ENCODE peak calls at places on chromosome 5, in four cellular contexts. T is HCT116, H is heart left ventricle, V is spleen. S is an unnamed sample.

GRCh38 chr5:149932445-149933350 is 11.9 kb downstream of the PDE6A start:
- DNase-seq in H (no peak), V (peak), T (no peak), S (no peak)

GRCh38 chr5:14153932-14154646 is 10.9 kb downstream of the TRIO start:
- DNase-seq in T (no peak), V (no peak), H (peak), S (no peak)

GRCh38 chr5:160213537-160213936 is 15.8 kb upstream of the FABP6 start:
- DNase-seq in T (peak), V (no peak), H (no peak), S (peak)

GRCh38 chr5:34599471-34600117 is 56.5 kb upstream of the RAI14 start:
- DNase-seq in T (no peak), V (no peak), H (no peak), S (no peak)

GRCh38 chr5:61184708-61185107 is 22.4 kb upstream of the SMIM15 start:
- DNase-seq in H (no peak), T (no peak), V (no peak), S (no peak)

GRCh38 chr5:120465281-120465961 is 1.3 kb downstream of the PRR16 start:
- DNase-seq in V (peak), T (no peak), H (peak), S (peak)

GRCh38 chr5:5018560-5018935 is 121.6 kb upstream of the ADAMTS16 start:
- DNase-seq in V (no peak), H (no peak), T (no peak), S (peak)

GRCh38 chr5:42854795-42855194 is 43.1 kb upstream of the SELENOP start:
- DNase-seq in H (no peak), T (no peak), V (no peak), S (no peak)

GRCh38 chr5:88665750-88666215 is 217.2 kb downstream of the MEF2C start:
- DNase-seq in T (no peak), H (no peak), V (no peak), S (no peak)

GRCh38 chr5:41154491-41154890 is 58.8 kb downstream of the C6 start:
- DNase-seq in T (no peak), V (no peak), H (no peak), S (no peak)

GRCh38 chr5:163963881-163964280 is 458.5 kb downstream of the MAT2B start:
- DNase-seq in V (no peak), T (no peak), H (no peak), S (no peak)

GRCh38 chr5:176780951-176781350 is 29.4 kb upstream of the UNC5A start:
- DNase-seq in T (no peak), H (peak), V (peak), S (no peak)

GRCh38 chr5:39195198-39195826 is 24.1 kb downstream of the FYB1 start:
- DNase-seq in T (no peak), V (no peak), H (no peak), S (no peak)

GRCh38 chr5:916441-917293 is 24.0 kb downstream of the TRIP13 start:
- DNase-seq in H (no peak), T (no peak), V (peak), S (no peak)

GRCh38 chr5:142170254-142170953 is 61.8 kb downstream of the NDFIP1 start:
- DNase-seq in T (no peak), V (no peak), H (no peak), S (no peak)

GRCh38 chr5:73519531-73520283 is 21.5 kb downstream of the BTF3 start:
- DNase-seq in H (peak), T (peak), V (no peak), S (peak)

GRCh38 chr5:112968411-112969106 is 8.0 kb upstream of the DCP2 start:
- DNase-seq in T (no peak), H (no peak), V (no peak), S (no peak)

GRCh38 chr5:56910123-56910951 is 941 bp downstream of the SETD9 start:
- DNase-seq in V (peak), T (no peak), H (peak), S (no peak)

GRCh38 chr5:119301210-119301609 is 54.6 kb upstream of the TNFAIP8 start:
- DNase-seq in H (no peak), T (no peak), V (no peak), S (no peak)

GRCh38 chr5:10885026-10885425 is 124.0 kb upstream of the DAP start:
- DNase-seq in V (no peak), H (no peak), T (no peak), S (peak)

GRCh38 chr5:96344678-96345612 is 88.1 kb downstream of the PCSK1 start:
- DNase-seq in V (no peak), H (no peak), T (peak), S (no peak)

GRCh38 chr5:126995039-126995438 is 35.3 kb downstream of the MARCHF3 start:
- DNase-seq in H (no peak), T (no peak), V (no peak), S (no peak)

GRCh38 chr5:57753446-57753845 is 270.8 kb upstream of the ACTBL2 start:
- DNase-seq in V (no peak), H (no peak), T (no peak), S (no peak)

GRCh38 chr5:141521244-141521781 is 32.4 kb downstream of the PCDHGC5 start:
- DNase-seq in T (peak), V (no peak), H (peak), S (peak)

GRCh38 chr5:116354699-116355098 is 219.9 kb downstream of the SEMA6A start:
- DNase-seq in V (no peak), H (no peak), T (no peak), S (no peak)

GRCh38 chr5:64688965-64689364 is 1.3 kb upstream of the SHISAL2B start:
- DNase-seq in V (no peak), H (no peak), T (no peak), S (no peak)

GRCh38 chr5:76114192-76114795 is 31.1 kb downstream of the SV2C start:
- DNase-seq in T (no peak), H (no peak), V (no peak), S (no peak)

GRCh38 chr5:119267958-119268386 is 87.8 kb upstream of the TNFAIP8 start:
- DNase-seq in V (peak), T (peak), H (peak), S (peak)

GRCh38 chr5:3602713-3603502 is 7.3 kb downstream of the IRX1 start:
- DNase-seq in T (no peak), V (peak), H (peak), S (no peak)

GRCh38 chr5:1129725-1130082 is 17.8 kb upstream of the SLC12A7 start:
- DNase-seq in V (no peak), H (no peak), T (no peak), S (no peak)

GRCh38 chr5:59428391-59428790 is 465.1 kb downstream of the PDE4D start:
- DNase-seq in V (no peak), T (no peak), H (no peak), S (no peak)

GRCh38 chr5:79235222-79235577 is 731 bp upstream of the JMY start:
- DNase-seq in H (no peak), V (no peak), T (no peak), S (no peak)

GRCh38 chr5:178502401-178503100 is 87.6 kb downstream of the COL23A1 start:
- DNase-seq in H (no peak), V (no peak), T (no peak), S (no peak)

GRCh38 chr5:56464935-56465756 is 232.0 kb upstream of the ANKRD55 start:
- DNase-seq in V (no peak), T (no peak), H (no peak), S (no peak)

GRCh38 chr5:1731091-1731639 is 68.5 kb downstream of the MRPL36 start:
- DNase-seq in T (no peak), H (no peak), V (peak), S (no peak)

DNA sequence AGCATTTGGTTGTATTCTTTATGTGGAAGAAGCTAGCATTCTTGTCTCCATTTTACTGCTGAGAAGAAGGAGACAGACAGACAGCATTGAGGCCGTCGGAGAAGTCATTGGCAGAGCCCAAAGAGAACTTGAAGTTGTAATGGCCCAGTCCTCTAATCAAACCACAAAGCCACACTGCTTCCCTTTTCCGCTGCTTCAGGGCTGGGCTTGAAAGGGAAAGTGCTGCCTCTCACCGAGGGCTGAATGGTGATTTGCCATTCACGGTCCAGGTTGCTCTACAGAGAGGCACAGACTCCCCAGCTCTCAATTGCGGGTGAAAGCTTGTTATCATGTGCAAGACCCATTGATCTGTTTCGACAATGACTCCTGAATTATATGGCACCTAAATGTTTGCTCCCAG is 25.6 kb upstream of the POU4F3 start:
- DNase-seq in H (no peak), T (no peak), V (no peak), S (no peak)
- TF ChIP-seq POLR2A in H (no peak), T (no peak), V (no peak), S (no peak)

GRCh38 chr5:179732412-179732917 is at the start of gene MAML1:
- DNase-seq in T (peak), V (peak), H (peak), S (peak)
- TF ChIP-seq POLR2A in T (peak), V (no peak), H (peak), S (peak)

GRCh38 chr5:16572289-16573015 is 44.3 kb downstream of the RETREG1 start:
- DNase-seq in H (no peak), T (no peak), V (no peak), S (no peak)
- TF ChIP-seq POLR2A in H (no peak), T (no peak), V (no peak), S (no peak)

GRCh38 chr5:151222769-151223446 is 984 bp downstream of the CCDC69 start:
- DNase-seq in V (peak), H (peak), T (no peak), S (no peak)

GRCh38 chr5:151225071-151225470 is 1.2 kb upstream of the CCDC69 start:
- DNase-seq in H (no peak), V (no peak), T (no peak), S (no peak)

GRCh38 chr5:151222054-151222768 is 1.7 kb downstream of the CCDC69 start:
- DNase-seq in H (no peak), V (no peak), T (no peak), S (no peak)

GRCh38 chr5:151224372-151224771 is 480 bp upstream of the CCDC69 start:
- DNase-seq in H (no peak), V (no peak), T (no peak), S (no peak)

DNA sequence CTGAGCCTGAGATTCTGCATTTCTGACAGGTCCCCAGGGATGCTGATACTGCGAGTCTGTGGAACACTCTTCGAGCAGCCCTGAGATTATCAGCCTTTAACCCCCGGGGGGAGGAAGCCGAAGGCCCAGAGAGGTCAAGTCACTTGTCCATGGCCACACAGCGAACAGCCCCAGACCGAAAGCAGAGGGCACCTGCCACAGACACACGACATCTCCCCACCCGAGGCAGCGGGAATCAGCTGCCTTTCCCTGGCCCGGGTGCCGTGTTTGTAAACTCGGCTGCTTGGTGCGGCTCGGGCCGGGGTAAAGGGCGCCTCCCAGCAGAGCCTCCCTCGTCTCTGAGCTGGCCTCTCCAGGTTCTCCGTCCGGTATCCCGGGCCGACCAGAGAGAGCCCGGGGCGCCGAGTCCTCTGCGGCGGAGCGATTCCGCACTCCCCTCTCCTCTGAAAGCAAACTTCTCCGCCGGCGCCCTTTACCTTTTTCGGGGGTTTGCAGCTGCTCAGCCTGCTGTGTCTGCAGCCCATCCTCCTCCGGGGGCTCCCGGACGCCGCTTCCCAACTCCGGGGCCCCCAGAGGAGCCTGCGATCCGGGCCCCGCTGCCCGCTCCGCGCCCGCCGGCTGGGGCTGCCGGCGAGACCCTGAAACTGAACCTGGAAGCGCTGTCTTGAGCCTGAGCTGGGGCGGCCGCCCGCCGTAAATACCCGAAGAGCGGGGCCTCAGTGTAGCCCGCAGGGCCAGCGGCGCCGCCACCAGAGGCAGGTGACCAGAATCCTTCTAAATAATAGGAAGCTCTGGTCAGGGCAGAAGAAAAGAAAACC is at the start of gene CCDC69:
- DNase-seq in H (peak), V (peak), T (peak), S (peak)
- TF ChIP-seq POLR2A in H (peak), V (no peak), T (no peak), S (peak)

GRCh38 chr5:55160493-55161209 is 680 bp downstream of the GPX8 start:
- DNase-seq in H (peak), V (no peak), T (peak), S (no peak)
- TF ChIP-seq POLR2A in H (no peak), V (no peak), T (peak), S (peak)

GRCh38 chr5:139294372-139295165 is 1.0 kb downstream of the MATR3 start:
- DNase-seq in H (peak), T (peak), V (peak), S (peak)
- TF ChIP-seq POLR2A in H (no peak), T (no peak), V (no peak), S (no peak)

DNA sequence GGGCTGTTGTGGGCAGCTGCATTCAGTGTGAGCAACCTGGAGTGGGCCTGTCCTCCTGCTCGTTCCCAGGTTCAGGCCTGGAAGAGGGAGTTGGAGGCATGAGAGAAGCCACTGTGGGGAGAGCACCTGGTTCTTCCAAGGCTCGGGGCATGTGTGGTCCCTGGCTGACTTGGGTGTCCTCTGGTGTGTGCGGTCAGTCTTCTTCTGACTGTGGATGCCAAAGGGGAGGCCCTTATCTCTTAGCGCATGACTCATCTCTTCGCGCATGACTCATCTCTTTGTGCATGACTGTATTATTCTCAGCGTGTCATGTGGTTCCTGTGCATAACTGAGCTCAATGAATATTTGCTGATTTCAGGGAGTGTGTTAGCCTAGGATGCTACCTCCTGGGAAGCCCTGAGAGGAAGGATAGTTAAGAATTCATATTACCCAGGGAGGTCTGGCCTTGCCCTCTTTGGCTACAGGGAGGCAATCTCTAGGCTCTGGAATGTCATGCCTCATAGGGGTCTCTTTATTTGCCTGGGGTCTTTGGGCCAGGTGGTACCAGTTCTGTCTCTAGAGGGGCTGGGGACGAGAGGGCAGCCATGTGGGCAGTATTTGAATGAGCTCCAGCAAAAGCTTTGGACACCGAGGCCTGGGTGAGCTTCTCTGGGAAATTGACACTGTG is 188.7 kb downstream of the HSPA4 start:
- DNase-seq in T (peak), H (no peak), V (peak), S (peak)
- TF ChIP-seq POLR2A in T (no peak), H (no peak), V (no peak), S (no peak)